ENCODE peak calls at places on chromosomes 2 and 18, in nine cellular contexts. I, W, L, P, D, F, Z, A and K are unnamed samples.

GRCh38 chr2:101132202-101132601 is 19.0 kb downstream of the TBC1D8 start:
- DNase-seq in L (no peak), D (no peak), P (no peak), Z (no peak), W (no peak), A (no peak), F (no peak), I (no peak), K (no peak)

GRCh38 chr2:197908940-197909339 is 104.5 kb downstream of the PLCL1 start:
- DNase-seq in P (no peak), L (no peak), A (no peak), I (peak; percentile 72), Z (peak; percentile 74), F (no peak), W (no peak), D (no peak), K (no peak)

GRCh38 chr2:100247256-100248043 is 74.9 kb downstream of the LONRF2 start:
- DNase-seq in D (no peak), P (no peak), A (no peak), Z (no peak), L (no peak), F (no peak), I (no peak), W (no peak), K (no peak)

GRCh38 chr18:80249217-80250093 is 2.1 kb upstream of the PARD6G start:
- DNase-seq in I (peak; percentile 55), D (peak; percentile 9), P (no peak), W (no peak), Z (no peak), A (no peak), F (peak; percentile 67), L (no peak), K (no peak)

GRCh38 chr2:23135481-23136100 is 249.4 kb upstream of the KLHL29 start:
- DNase-seq in W (no peak), Z (no peak), A (no peak), D (no peak), L (peak; percentile 61), P (no peak), I (no peak), F (peak; percentile 17), K (peak; percentile 42)

GRCh38 chr2:215750763-215751162 is 262.6 kb downstream of the MREG start:
- DNase-seq in P (no peak), F (no peak), I (no peak), L (no peak), A (no peak), W (no peak), Z (no peak), D (no peak), K (no peak)

GRCh38 chr2:176493221-176493825 is 224.1 kb downstream of the MTX2 start:
- DNase-seq in F (no peak), I (no peak), Z (no peak), P (no peak), D (no peak), L (no peak), A (no peak), W (no peak), K (peak; percentile 53)

GRCh38 chr2:149661844-149662243 is 74.3 kb upstream of the MMADHC start:
- DNase-seq in L (no peak), P (peak; percentile 24), D (no peak), F (peak; percentile 86), W (no peak), A (no peak), Z (peak; percentile 65), I (peak; percentile 79), K (peak; percentile 43)

GRCh38 chr2:186718895-186719294 is 25.0 kb downstream of the FAM171B start:
- DNase-seq in D (no peak), A (no peak), P (no peak), Z (no peak), F (no peak), W (no peak), L (no peak), I (no peak), K (no peak)

GRCh38 chr2:144402282-144402681 is 117.6 kb downstream of the ZEB2 start:
- DNase-seq in P (no peak), W (no peak), Z (no peak), F (no peak), A (peak; percentile 42), I (no peak), D (no peak), L (no peak), K (peak; percentile 62)

GRCh38 chr2:162086904-162087303 is 12.9 kb upstream of the DPP4 start:
- DNase-seq in L (no peak), Z (peak; percentile 56), F (peak; percentile 79), P (no peak), D (no peak), W (no peak), I (peak; percentile 74), A (no peak), K (no peak)

GRCh38 chr2:10038716-10039115 is 4.6 kb upstream of the KLF11 start:
- DNase-seq in A (no peak), Z (no peak), L (no peak), D (no peak), W (no peak), F (no peak), I (no peak), P (no peak), K (no peak)

GRCh38 chr2:10035633-10036032 is 7.7 kb upstream of the KLF11 start:
- DNase-seq in L (no peak), Z (no peak), W (no peak), I (no peak), P (no peak), F (no peak), D (no peak), A (no peak), K (peak; percentile 25)

GRCh38 chr2:10039658-10040410 is 3.5 kb upstream of the KLF11 start:
- DNase-seq in A (peak; percentile 94), I (no peak), F (no peak), D (no peak), L (no peak), Z (no peak), W (no peak), P (no peak), K (no peak)

GRCh38 chr2:10036095-10036879 is 7.1 kb upstream of the KLF11 start:
- DNase-seq in W (no peak), I (peak; percentile 45), Z (peak; percentile 77), L (peak; percentile 72), F (peak; percentile 79), P (peak; percentile 40), A (peak; percentile 93), D (no peak), K (peak; percentile 87)

GRCh38 chr2:10038123-10038522 is 5.2 kb upstream of the KLF11 start:
- DNase-seq in W (no peak), P (no peak), L (no peak), D (no peak), A (no peak), F (no peak), Z (no peak), I (no peak), K (peak; percentile 39)
- H3K4me1 ChIP-seq in W (no peaks in the 10 kb centered on the region), P (no peaks in the 10 kb centered on the region), L (no peaks in the 10 kb centered on the region), D (peaks cover 7% of the 10 kb centered on the region), A (peaks cover 66% of the 10 kb centered on the region), F (peaks cover 12% of the 10 kb centered on the region), Z (peaks cover 6% of the 10 kb centered on the region), I (peaks cover 12% of the 10 kb centered on the region), K (peaks cover 22% of the 10 kb centered on the region)

GRCh38 chr2:46569061-46569560 is 89.7 kb downstream of the TMEM247 start:
- DNase-seq in Z (peak; percentile 38), W (no peak), F (no peak), P (no peak), A (no peak), D (no peak), L (no peak), I (peak; percentile 77), K (no peak)
- H3K4me3 ChIP-seq in Z (peak overlapping the region; percentile 9), W (no peak overlapping the region), F (no peak overlapping the region), P (no peak overlapping the region), A (no peak overlapping the region), D (no peak overlapping the region), L (no peak overlapping the region), I (no peak overlapping the region), K (no peak overlapping the region)

GRCh38 chr18:62713651-62714247 is 1.6 kb upstream of the PHLPP1 start:
- DNase-seq in D (no peak), L (no peak), A (no peak), I (no peak), Z (no peak), P (no peak), F (no peak), W (no peak), K (no peak)
- H3K27ac ChIP-seq in D (no peak overlapping the region), L (no peak overlapping the region), A (no peak overlapping the region), I (no peak overlapping the region), Z (no peak overlapping the region), P (no peak overlapping the region), F (no peak overlapping the region), W (no peak overlapping the region), K (no peak overlapping the region)

GRCh38 chr2:88601302-88601701 is 26.0 kb downstream of the EIF2AK3 start:
- DNase-seq in D (no peak), L (no peak), F (no peak), I (peak; percentile 36), A (no peak), P (no peak), W (no peak), Z (peak; percentile 87), K (no peak)
- H3K4me1 ChIP-seq in D (no peaks in the 10 kb centered on the region), L (no peaks in the 10 kb centered on the region), F (peaks cover 37% of the 10 kb centered on the region), I (peaks cover 42% of the 10 kb centered on the region), A (peaks cover 23% of the 10 kb centered on the region), P (peaks cover 23% of the 10 kb centered on the region), W (peaks cover 7% of the 10 kb centered on the region), Z (peaks cover 14% of the 10 kb centered on the region), K (peaks cover 5% of the 10 kb centered on the region)

GRCh38 chr2:30237346-30238142 is 6.2 kb downstream of the LBH start:
- DNase-seq in A (no peak), F (no peak), L (no peak), W (no peak), D (peak; percentile 47), I (no peak), Z (no peak), P (no peak), K (no peak)

GRCh38 chr2:30235008-30235655 is 3.8 kb downstream of the LBH start:
- DNase-seq in I (no peak), A (no peak), L (no peak), P (no peak), W (no peak), D (peak; percentile 74), Z (no peak), F (peak; percentile 38), K (no peak)

GRCh38 chr2:30236591-30237245 is 5.4 kb downstream of the LBH start:
- DNase-seq in D (peak; percentile 48), A (no peak), I (no peak), F (no peak), Z (no peak), W (no peak), P (no peak), L (no peak), K (peak; percentile 44)

GRCh38 chr2:30234180-30234971 is 3.0 kb downstream of the LBH start:
- DNase-seq in L (peak; percentile 60), F (peak; percentile 94), Z (peak; percentile 78), D (peak; percentile 78), W (no peak), A (no peak), I (peak; percentile 96), P (peak; percentile 85), K (no peak)

GRCh38 chr2:30235859-30236535 is 4.7 kb downstream of the LBH start:
- DNase-seq in L (no peak), D (peak; percentile 49), F (no peak), I (no peak), Z (no peak), A (no peak), W (no peak), P (no peak), K (no peak)
- H3K4me3 ChIP-seq in L (no peak overlapping the region), D (peak overlapping the region; percentile 96), F (no peak overlapping the region), I (no peak overlapping the region), Z (peak overlapping the region; percentile 95), A (no peak overlapping the region), W (no peak overlapping the region), P (no peak overlapping the region), K (no peak overlapping the region)